ENCODE peak calls at places on chromosomes 11 and 22, in ten cellular contexts. N is AG04450; E is HL-60; T is adrenal gland; U is nephron progenitor cell; I is CD4-positive, alpha-beta T cell; Y is heart right ventricle; K is cardiac muscle cell; F is lower leg skin; P is neural crest cell. V is an unnamed sample.

GRCh38 chr22:46614070-46614931 is 5.9 kb upstream of the GRAMD4 start:
- DNase-seq in N (no peak), E (no peak), T (no peak), U (no peak), I (peak; percentile 71), Y (no peak), K (no peak), F (no peak), P (no peak), V (no peak)

GRCh38 chr11:67083786-67084366 is 27.2 kb downstream of the RHOD start:
- DNase-seq in N (no peak), E (no peak), T (no peak), U (no peak), I (no peak), Y (no peak), K (no peak), F (no peak), P (no peak), V (no peak)

GRCh38 chr22:36913431-36914382 is at the start of gene CSF2RB:
- DNase-seq in N (no peak), E (peak; percentile 93), T (peak; percentile 29), U (no peak), I (no peak), Y (peak; percentile 36), K (peak; percentile 32), F (peak; percentile 52), P (no peak), V (no peak)

GRCh38 chr11:126172596-126173038 is 38.8 kb downstream of the RPUSD4 start:
- DNase-seq in N (peak; percentile 21), E (peak; percentile 61), T (no peak), U (no peak), I (no peak), Y (no peak), K (peak; percentile 67), F (peak; percentile 64), P (no peak), V (no peak)

GRCh38 chr11:23991140-23991539 is 505.7 kb upstream of the LUZP2 start:
- DNase-seq in N (peak; percentile 73), E (no peak), T (no peak), U (no peak), I (no peak), Y (no peak), K (peak; percentile 76), F (no peak), P (no peak), V (no peak)

GRCh38 chr11:60970369-60970774 is 1.1 kb upstream of the CD6 start:
- DNase-seq in N (no peak), E (no peak), T (peak; percentile 60), U (peak; percentile 53), I (peak; percentile 84), Y (peak; percentile 50), K (peak; percentile 56), F (no peak), P (peak; percentile 40), V (no peak)

GRCh38 chr11:62445314-62445740 is 26.5 kb downstream of the SCGB1A1 start:
- DNase-seq in N (peak; percentile 56), E (no peak), T (no peak), U (no peak), I (no peak), Y (peak; percentile 70), K (peak; percentile 88), F (no peak), P (no peak), V (peak; percentile 91)

GRCh38 chr11:118128310-118128709 is 24.3 kb downstream of the SCN4B start:
- DNase-seq in N (no peak), E (no peak), T (no peak), U (no peak), I (no peak), Y (no peak), K (no peak), F (no peak), P (no peak), V (no peak)

GRCh38 chr11:3890806-3891205 is 35.3 kb downstream of the STIM1 start:
- DNase-seq in N (no peak), E (no peak), T (no peak), U (no peak), I (no peak), Y (no peak), K (no peak), F (no peak), P (no peak), V (no peak)

GRCh38 chr11:3893311-3893710 is 37.8 kb downstream of the STIM1 start:
- DNase-seq in N (no peak), E (no peak), T (no peak), U (no peak), I (no peak), Y (no peak), K (no peak), F (no peak), P (no peak), V (no peak)

GRCh38 chr11:3890014-3890413 is 34.5 kb downstream of the STIM1 start:
- DNase-seq in N (no peak), E (no peak), T (no peak), U (no peak), I (no peak), Y (no peak), K (no peak), F (no peak), P (no peak), V (no peak)

GRCh38 chr11:3892156-3892555 is 36.7 kb downstream of the STIM1 start:
- DNase-seq in N (no peak), E (no peak), T (no peak), U (no peak), I (no peak), Y (no peak), K (no peak), F (no peak), P (no peak), V (no peak)

GRCh38 chr11:3891751-3892150 is 36.3 kb downstream of the STIM1 start:
- DNase-seq in N (no peak), E (no peak), T (no peak), U (no peak), I (no peak), Y (no peak), K (no peak), F (no peak), P (no peak), V (no peak)
- TF ChIP-seq CTCF in N (no peak), E (no peak), T (no peak), U (no peak), I (no peak), Y (no peak), K (no peak), F (no peak), P (no peak), V (no peak)

GRCh38 chr11:11894486-11894885 is 52.7 kb downstream of the USP47 start:
- DNase-seq in N (no peak), E (no peak), T (no peak), U (no peak), I (no peak), Y (no peak), K (no peak), F (no peak), P (no peak), V (no peak)

GRCh38 chr11:11898648-11899047 is 56.9 kb downstream of the USP47 start:
- DNase-seq in N (no peak), E (no peak), T (no peak), U (no peak), I (no peak), Y (no peak), K (no peak), F (no peak), P (no peak), V (no peak)

GRCh38 chr11:11895672-11896071 is 53.9 kb downstream of the USP47 start:
- DNase-seq in N (no peak), E (no peak), T (no peak), U (no peak), I (no peak), Y (no peak), K (peak; percentile 13), F (no peak), P (no peak), V (no peak)

GRCh38 chr11:11901917-11902316 is 60.1 kb downstream of the USP47 start:
- DNase-seq in N (no peak), E (no peak), T (no peak), U (no peak), I (no peak), Y (no peak), K (no peak), F (no peak), P (no peak), V (no peak)

DNA sequence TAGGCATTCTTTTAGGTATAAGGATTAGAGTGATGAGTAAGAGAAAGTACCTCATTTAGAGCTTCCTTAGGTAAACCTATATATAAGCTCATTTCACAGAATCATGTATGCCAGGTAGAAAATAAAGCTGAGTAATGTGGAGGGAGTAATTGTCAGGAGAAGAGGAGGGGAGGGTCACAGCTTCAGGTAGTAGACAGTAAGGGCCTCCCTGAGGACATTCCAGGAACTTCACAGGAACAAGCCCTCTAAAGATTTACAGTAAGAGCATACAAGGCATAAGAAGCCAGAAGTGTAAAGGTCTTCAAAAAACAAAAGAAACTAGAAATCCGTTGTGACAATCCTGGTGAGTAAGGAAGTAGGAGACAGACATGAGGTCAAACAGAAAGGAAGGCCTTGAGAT is 57.6 kb downstream of the USP47 start:
- DNase-seq in N (no peak), E (no peak), T (no peak), U (no peak), I (no peak), Y (no peak), K (no peak), F (no peak), P (no peak), V (no peak)
- TF ChIP-seq CTCF in N (no peak), E (no peak), T (no peak), U (no peak), I (no peak), Y (no peak), K (no peak), F (no peak), P (peak; percentile 26), V (no peak)

GRCh38 chr22:24831678-24832077 is 25.7 kb downstream of the SGSM1 start:
- DNase-seq in N (no peak), E (no peak), T (no peak), U (no peak), I (no peak), Y (no peak), K (no peak), F (no peak), P (no peak), V (no peak)

GRCh38 chr22:24836282-24836681 is 30.3 kb downstream of the SGSM1 start:
- DNase-seq in N (no peak), E (no peak), T (no peak), U (no peak), I (no peak), Y (no peak), K (peak; percentile 43), F (no peak), P (no peak), V (no peak)

GRCh38 chr22:24830205-24830979 is 24.4 kb downstream of the SGSM1 start:
- DNase-seq in N (no peak), E (no peak), T (no peak), U (no peak), I (no peak), Y (no peak), K (no peak), F (no peak), P (no peak), V (no peak)

GRCh38 chr22:24833881-24834495 is 28.0 kb downstream of the SGSM1 start:
- DNase-seq in N (no peak), E (no peak), T (no peak), U (no peak), I (no peak), Y (no peak), K (no peak), F (no peak), P (no peak), V (no peak)

GRCh38 chr22:24834845-24835570 is 29.0 kb downstream of the SGSM1 start:
- DNase-seq in N (no peak), E (no peak), T (no peak), U (no peak), I (no peak), Y (no peak), K (peak; percentile 35), F (no peak), P (no peak), V (no peak)
- TF ChIP-seq CTCF in N (peak; percentile 20), E (no peak), T (peak; percentile 26), U (no peak), I (no peak), Y (peak; percentile 33), K (peak; percentile 37), F (no peak), P (peak; percentile 52), V (no peak)

DNA sequence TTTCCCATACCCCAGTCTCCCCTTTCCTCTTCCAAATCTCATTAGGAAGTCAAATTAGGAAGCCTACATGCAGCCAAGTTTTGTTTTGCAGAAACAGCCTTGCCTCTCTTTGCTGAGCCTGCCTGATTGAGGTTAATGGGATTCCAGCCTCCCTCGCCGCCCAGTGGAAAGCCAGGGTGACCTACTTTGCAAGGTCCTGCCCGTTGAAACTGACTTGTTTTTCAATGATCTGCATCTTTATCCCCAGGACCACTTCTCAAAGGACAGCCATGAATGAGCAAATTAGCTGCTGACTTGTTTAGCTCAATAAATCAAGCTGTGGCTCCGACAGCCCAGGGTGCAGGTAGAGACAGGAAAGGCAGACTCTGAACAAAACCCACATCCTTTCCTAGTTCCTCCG is 110.4 kb downstream of the RRAS2 start:
- DNase-seq in N (no peak), E (no peak), T (peak; percentile 25), U (peak; percentile 16), I (no peak), Y (no peak), K (no peak), F (no peak), P (peak; percentile 16), V (no peak)
- TF ChIP-seq CTCF in N (no peak), E (no peak), T (peak; percentile 11), U (no peak), I (no peak), Y (no peak), K (peak; percentile 4), F (no peak), P (no peak), V (no peak)